ENCODE peak calls at places on chromosomes 11 and 22, in four cellular contexts. G, U, V and E are unnamed samples.

GRCh38 chr22:33867118-33867863 is 53.0 kb downstream of the LARGE1 start:
- DNase-seq in G (peak; percentile 77), U (no peak), V (no peak), E (no peak)

GRCh38 chr11:60515144-60515855 is at the start of gene MS4A13:
- DNase-seq in G (no peak), U (no peak), V (no peak), E (no peak)

GRCh38 chr11:119758291-119758690 is 29.3 kb upstream of the NECTIN1 start:
- DNase-seq in G (peak; percentile 49), U (no peak), V (no peak), E (no peak)

GRCh38 chr11:34213366-34213765 is 107.9 kb downstream of the NAT10 start:
- DNase-seq in G (peak; percentile 32), U (no peak), V (no peak), E (no peak)

GRCh38 chr11:12094872-12095800 is 15.3 kb upstream of the MICAL2 start:
- DNase-seq in G (no peak), U (peak; percentile 37), V (no peak), E (no peak)

GRCh38 chr11:85875505-85875904 is 20.3 kb downstream of the CCDC83 start:
- DNase-seq in G (peak; percentile 83), U (no peak), V (no peak), E (no peak)

GRCh38 chr11:126132319-126132718 is 69.7 kb upstream of the CDON start:
- DNase-seq in G (no peak), U (peak; percentile 74), V (no peak), E (no peak)

GRCh38 chr22:19767427-19768380 is 7.1 kb downstream of the TBX1 start:
- DNase-seq in G (no peak), U (peak; percentile 50), V (peak; percentile 68), E (no peak)

GRCh38 chr11:64007160-64007628 is 21.0 kb downstream of the OTUB1 start:
- DNase-seq in G (no peak), U (peak; percentile 44), V (peak; percentile 58), E (no peak)

GRCh38 chr11:16000065-16000464 is 356.3 kb downstream of the SOX6 start:
- DNase-seq in G (peak; percentile 86), U (no peak), V (no peak), E (no peak)

GRCh38 chr11:110951609-110952008 is 239.4 kb upstream of the ARHGAP20 start:
- DNase-seq in G (no peak), U (no peak), V (no peak), E (no peak)

GRCh38 chr11:35276396-35276795 is 137.4 kb downstream of the CD44 start:
- DNase-seq in G (peak; percentile 39), U (no peak), V (no peak), E (no peak)

GRCh38 chr11:58905141-58905715 is 34.1 kb upstream of the GLYATL1 start:
- DNase-seq in G (peak; percentile 70), U (peak; percentile 78), V (peak; percentile 72), E (peak; percentile 59)

GRCh38 chr11:74024630-74025029 is 15.7 kb upstream of the UCP3 start:
- DNase-seq in G (peak; percentile 92), U (no peak), V (no peak), E (no peak)

GRCh38 chr11:112523477-112523876 is 262.8 kb upstream of the PLET1 start:
- DNase-seq in G (no peak), U (peak; percentile 66), V (no peak), E (peak; percentile 65)

GRCh38 chr11:93517611-93518010 is 25.6 kb downstream of the SMCO4 start:
- DNase-seq in G (no peak), U (no peak), V (no peak), E (no peak)

GRCh38 chr11:70270104-70270876 is at the start of gene PPFIA1:
- DNase-seq in G (peak; percentile 91), U (peak; percentile 98), V (peak; percentile 96), E (peak; percentile 90)
- H3K23ac ChIP-seq in G (peak within 1 kb of the TSS; percentile 94), U (no peak within 1 kb of the TSS), V (no peak within 1 kb of the TSS), E (peak within 1 kb of the TSS; percentile 97)

DNA sequence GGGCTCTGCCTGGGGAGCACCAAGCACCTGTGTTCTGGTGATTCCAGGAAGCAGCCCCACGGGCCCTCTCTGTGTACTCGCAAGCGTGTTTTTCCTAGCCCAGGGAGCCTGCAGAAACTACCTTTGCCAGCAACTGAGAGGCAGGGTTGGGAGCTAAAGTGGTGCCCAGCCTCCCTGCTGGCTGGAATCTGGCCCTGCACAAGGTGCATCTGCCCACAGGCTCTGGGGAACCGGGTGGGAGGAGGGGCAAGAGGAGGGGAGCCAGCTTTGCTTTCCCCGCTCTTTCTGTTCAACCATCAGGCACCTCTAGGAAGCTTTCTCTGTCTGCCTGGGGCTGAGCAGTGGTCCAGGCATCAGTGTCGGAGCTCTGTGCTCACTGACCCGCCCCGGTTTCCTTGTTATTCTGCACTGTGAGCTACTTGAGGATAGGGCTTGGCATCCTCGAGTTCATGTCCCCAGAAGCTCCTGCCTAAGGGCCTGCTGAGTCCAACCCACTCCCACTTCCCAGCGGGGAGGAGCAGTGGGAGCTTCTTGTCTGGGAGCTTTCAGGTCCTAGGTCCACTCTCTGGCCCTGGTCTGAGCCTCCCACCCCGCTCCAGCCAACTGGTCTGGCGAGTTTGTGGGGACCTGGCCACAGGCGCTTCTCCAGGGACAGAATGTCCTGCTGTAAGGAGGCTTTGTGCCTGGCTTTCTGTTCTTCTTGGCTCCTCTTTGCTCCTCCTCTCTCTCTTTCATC is 14.9 kb downstream of the DAGLA start:
- DNase-seq in G (no peak), U (peak; percentile 67), V (peak; percentile 70), E (no peak)
- H3K4me2 ChIP-seq in G (no peak overlapping the region), U (no peak overlapping the region), V (no peak overlapping the region), E (no peak overlapping the region)

GRCh38 chr11:10808553-10809372 is at the start of gene EIF4G2:
- DNase-seq in G (peak; percentile 99), U (peak; percentile 99), V (peak; percentile 99), E (peak; percentile 98)
- H3K23ac ChIP-seq in G (peak within 1 kb of the TSS; percentile 99), U (peak within 1 kb of the TSS; percentile 100), V (no peak within 1 kb of the TSS), E (peak within 1 kb of the TSS; percentile 100)

GRCh38 chr11:3825473-3826154 is 15.1 kb downstream of the RHOG start:
- DNase-seq in G (no peak), U (no peak), V (no peak), E (no peak)
- H3K4me2 ChIP-seq in G (no peak overlapping the region), U (no peak overlapping the region), V (no peak overlapping the region), E (no peak overlapping the region)

GRCh38 chr11:129374081-129374992 is 1.3 kb upstream of the BARX2 start:
- DNase-seq in G (no peak), U (peak; percentile 46), V (peak; percentile 46), E (peak; percentile 24)
- H3K23ac ChIP-seq in G (no peak overlapping the region), U (no peak overlapping the region), V (no peak overlapping the region), E (peak overlapping the region; percentile 80)

DNA sequence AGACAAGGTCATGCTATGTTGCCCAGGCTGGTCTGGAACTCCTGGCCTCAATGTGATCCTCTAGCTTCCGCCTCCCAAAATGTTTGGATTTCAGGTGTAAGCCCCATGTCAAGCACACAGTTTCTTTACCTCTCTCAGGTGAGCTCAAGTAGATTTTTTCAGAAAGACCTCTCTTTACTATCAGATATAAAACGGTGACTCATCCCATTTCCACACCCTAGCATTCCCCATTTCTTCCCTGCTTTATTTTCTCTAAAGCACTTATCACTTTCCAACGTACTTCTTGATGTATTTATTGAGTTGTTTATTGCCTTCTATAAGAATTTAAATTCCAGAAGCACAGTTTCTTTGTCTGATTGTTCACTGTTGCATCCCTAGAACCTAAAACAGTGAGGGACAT is 3.7 kb downstream of the TSG101 start:
- DNase-seq in G (no peak), U (no peak), V (no peak), E (no peak)
- H3K4me2 ChIP-seq in G (no peak overlapping the region), U (no peak overlapping the region), V (no peak overlapping the region), E (no peak overlapping the region)

GRCh38 chr11:82398300-82398815 is 335.3 kb downstream of the FAM181B start:
- DNase-seq in G (no peak), U (no peak), V (no peak), E (no peak)
- H3K23ac ChIP-seq in G (no peak overlapping the region), U (no peak overlapping the region), V (no peak overlapping the region), E (no peak overlapping the region)